ENCODE peak calls at places on chromosomes 12 and 14, in nine cellular contexts. N is A549, Q is stomach, T is H1, J is HepG2, V is sigmoid colon, K is tibial nerve, Z is K562, G is ovary. D is an unnamed sample.

GRCh38 chr12:130281157-130281799 is 56.4 kb upstream of the PIWIL1 start:
- DNase-seq in J (no peak), K (no peak), Q (no peak), T (peak; percentile 95), N (peak; percentile 25), V (no peak), G (no peak), Z (peak; percentile 66), D (peak; percentile 15)

GRCh38 chr12:64826234-64826633 is 1.8 kb downstream of the TBC1D30 start:
- DNase-seq in T (peak; percentile 86), V (no peak), J (no peak), K (no peak), G (peak; percentile 42), Z (peak; percentile 25), Q (peak; percentile 81), N (no peak), D (peak; percentile 64)

GRCh38 chr12:27015730-27016076 is 1.5 kb upstream of the TM7SF3 start:
- DNase-seq in T (no peak), Z (peak; percentile 13), Q (no peak), K (no peak), N (peak; percentile 18), V (no peak), G (no peak), J (no peak), D (no peak)

GRCh38 chr12:30753233-30753632 is 1.5 kb downstream of the CAPRIN2 start:
- DNase-seq in Q (no peak), K (no peak), G (no peak), J (peak; percentile 56), V (no peak), Z (peak; percentile 50), T (no peak), N (peak; percentile 40), D (no peak)

GRCh38 chr14:68715032-68715924 is 77.6 kb downstream of the ZFP36L1 start:
- DNase-seq in T (no peak), Q (no peak), N (no peak), J (no peak), V (no peak), K (no peak), Z (peak; percentile 23), G (no peak), D (no peak)

GRCh38 chr12:46858368-46858767 is 32.6 kb upstream of the SLC38A4 start:
- DNase-seq in N (no peak), Q (no peak), V (no peak), Z (no peak), T (no peak), K (no peak), J (no peak), G (no peak), D (no peak)

GRCh38 chr12:76529226-76529918 is 30.2 kb downstream of the OSBPL8 start:
- DNase-seq in N (no peak), Z (peak; percentile 21), J (peak; percentile 75), G (no peak), T (no peak), Q (no peak), V (no peak), K (no peak), D (no peak)

GRCh38 chr12:76266797-76267196 is 81.4 kb downstream of the BBS10 start:
- DNase-seq in T (no peak), Z (no peak), K (peak; percentile 54), V (peak; percentile 68), G (no peak), Q (no peak), J (no peak), N (no peak), D (no peak)

GRCh38 chr12:5996459-5996858 is 51.4 kb upstream of the ANO2 start:
- DNase-seq in V (no peak), J (no peak), N (no peak), K (no peak), T (no peak), Z (no peak), G (no peak), Q (no peak), D (no peak)

GRCh38 chr12:124109760-124110159 is 136.7 kb downstream of the ZNF664 start:
- DNase-seq in N (peak; percentile 71), T (no peak), K (no peak), G (no peak), Z (peak; percentile 86), Q (peak; percentile 37), J (no peak), V (no peak), D (no peak)

GRCh38 chr12:129193263-129193871 is 340.1 kb downstream of the GLT1D1 start:
- DNase-seq in V (no peak), N (peak; percentile 9), G (no peak), K (no peak), T (peak; percentile 85), Q (peak; percentile 34), Z (peak; percentile 57), J (no peak), D (peak; percentile 40)

GRCh38 chr14:75568791-75569190 is 9.6 kb upstream of the FLVCR2 start:
- DNase-seq in T (no peak), G (no peak), K (no peak), N (no peak), J (no peak), Q (no peak), V (no peak), Z (no peak), D (no peak)

GRCh38 chr14:59961518-59962062 is 41.6 kb downstream of the LRRC9 start:
- DNase-seq in Q (no peak), K (no peak), N (no peak), J (no peak), V (no peak), Z (no peak), T (no peak), G (no peak), D (no peak)

GRCh38 chr12:44749566-44749965 is 126.5 kb downstream of the NELL2 start:
- DNase-seq in G (no peak), Z (no peak), Q (no peak), J (no peak), N (no peak), K (no peak), V (no peak), T (no peak), D (no peak)

GRCh38 chr12:111616177-111616623 is 17.1 kb upstream of the ATXN2 start:
- DNase-seq in N (no peak), K (no peak), J (peak; percentile 67), T (no peak), V (no peak), G (peak; percentile 54), Q (no peak), Z (no peak), D (peak; percentile 12)

GRCh38 chr12:24955853-24956252 is 7.0 kb upstream of the BCAT1 start:
- DNase-seq in T (no peak), Q (no peak), Z (peak; percentile 58), K (no peak), J (no peak), G (no peak), N (no peak), V (no peak), D (no peak)

GRCh38 chr12:120674172-120674571 is 12.8 kb upstream of the MLEC start:
- DNase-seq in J (no peak), Q (no peak), K (no peak), G (no peak), N (no peak), T (no peak), V (no peak), Z (no peak), D (no peak)
- TF ChIP-seq EP300 in J (no peak), Q (no peak), K (no peak), G (no peak), N (no peak), T (no peak), V (no peak), Z (no peak), D (no peak)

GRCh38 chr12:95547522-95548055 is 3.7 kb downstream of the USP44 start:
- DNase-seq in Z (peak; percentile 38), V (no peak), G (no peak), K (no peak), Q (no peak), J (no peak), N (no peak), T (no peak), D (no peak)
- H3K27ac ChIP-seq in Z (peak overlapping the region; percentile 64), V (peak overlapping the region; percentile 82), G (peak overlapping the region; percentile 56), K (peak overlapping the region; percentile 79), Q (peak overlapping the region; percentile 74), J (no peak overlapping the region), N (no peak overlapping the region), T (peak overlapping the region; percentile 94), D (peak overlapping the region; percentile 38)

GRCh38 chr14:73763396-73763795 is 49.2 kb upstream of the PNMA1 start:
- DNase-seq in T (no peak), G (no peak), V (no peak), Z (no peak), K (no peak), N (no peak), J (peak; percentile 90), Q (no peak), D (peak; percentile 26)

GRCh38 chr14:73764406-73764805 is 50.2 kb upstream of the PNMA1 start:
- DNase-seq in G (peak; percentile 75), N (no peak), J (no peak), V (peak; percentile 85), Z (no peak), T (no peak), K (no peak), Q (no peak), D (peak; percentile 46)

GRCh38 chr14:73760598-73761586 is 46.7 kb upstream of the PNMA1 start:
- DNase-seq in Z (no peak), T (no peak), G (no peak), N (no peak), V (peak; percentile 71), Q (no peak), K (no peak), J (no peak), D (peak; percentile 41)

GRCh38 chr14:73761621-73762355 is 47.6 kb upstream of the PNMA1 start:
- DNase-seq in Z (no peak), K (no peak), N (no peak), J (no peak), Q (no peak), V (peak; percentile 69), T (no peak), G (no peak), D (no peak)

DNA sequence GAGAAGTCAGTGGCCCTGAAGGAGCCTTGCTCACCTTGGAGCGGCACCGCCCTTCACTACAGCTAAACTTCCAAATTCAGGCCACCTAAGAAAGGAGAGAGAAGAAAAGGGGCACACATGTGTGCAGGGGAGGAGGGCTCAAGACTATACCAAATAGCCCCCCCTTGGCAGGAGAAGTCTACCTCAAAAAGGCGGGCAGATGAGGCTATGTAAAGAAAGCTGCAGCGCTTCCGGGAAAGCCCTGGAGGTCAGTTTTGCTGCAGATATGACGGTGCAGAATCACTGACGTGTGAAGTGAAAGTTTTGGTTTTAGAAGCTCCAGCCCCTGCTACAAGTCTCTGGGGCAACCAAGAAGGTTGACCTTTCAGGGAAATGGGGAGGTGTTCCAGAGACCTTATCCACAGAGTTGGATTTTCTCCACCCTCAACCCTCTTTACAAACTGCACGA is 48.2 kb upstream of the PNMA1 start:
- DNase-seq in J (no peak), V (no peak), Z (peak; percentile 42), Q (no peak), N (no peak), T (no peak), K (no peak), G (no peak), D (peak; percentile 70)
- TF ChIP-seq POLR2A in J (no peak), V (no peak), Z (no peak), Q (no peak), N (no peak), T (no peak), K (no peak), G (no peak), D (no peak)

DNA sequence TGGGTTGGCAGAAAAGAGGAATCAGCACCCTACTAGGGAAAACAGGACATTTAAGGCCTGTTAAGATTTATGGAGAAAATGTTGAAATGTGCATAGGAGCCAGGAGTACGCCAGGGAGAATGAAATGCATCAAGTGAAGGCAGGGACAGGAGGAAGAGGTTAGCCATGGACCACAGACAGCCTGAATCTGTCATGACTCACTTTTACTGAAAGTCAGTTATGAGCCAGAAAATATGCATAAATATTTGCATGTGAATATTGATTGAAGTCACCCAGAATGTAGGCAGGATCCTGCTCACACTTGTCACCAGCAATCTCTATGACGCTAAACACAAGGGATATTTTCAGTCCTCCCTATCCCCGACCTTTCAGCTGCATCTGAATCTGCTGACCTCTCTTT is 25.1 kb upstream of the CDK17 start:
- DNase-seq in V (no peak), T (no peak), K (no peak), J (no peak), G (no peak), Q (no peak), N (no peak), Z (no peak), D (no peak)
- TF ChIP-seq EP300 in V (no peak), T (no peak), K (no peak), J (no peak), G (no peak), Q (no peak), N (no peak), Z (no peak), D (no peak)

D was measured in transverse colon.